ENCODE peak calls at places on chromosomes 2 and 18, in six cellular contexts. G is A549, Q is K562, P is SK-N-SH, W is HCT116, V is Panc1. T is an unnamed sample.

GRCh38 chr2:212970132-212970531 is 181.3 kb downstream of the IKZF2 start:
- DNase-seq in V (no peak), P (no peak), Q (no peak), W (no peak), G (no peak), T (no peak)

GRCh38 chr2:156319811-156320490 is 12.6 kb downstream of the NR4A2 start:
- DNase-seq in V (no peak), G (no peak), P (peak), Q (peak), W (no peak), T (peak)

GRCh38 chr2:208437755-208438154 is 31.2 kb downstream of the PTH2R start:
- DNase-seq in G (no peak), P (no peak), W (no peak), Q (no peak), V (no peak), T (no peak)

GRCh38 chr2:14614011-14614410 is 18.5 kb upstream of the LRATD1 start:
- DNase-seq in G (no peak), P (no peak), V (no peak), Q (no peak), W (no peak), T (no peak)

GRCh38 chr18:61475931-61476330 is 142.7 kb downstream of the CDH20 start:
- DNase-seq in V (no peak), W (no peak), G (no peak), P (no peak), Q (no peak), T (no peak)

GRCh38 chr2:29063646-29064372 is 10.5 kb downstream of the PCARE start:
- DNase-seq in W (no peak), P (no peak), Q (no peak), V (no peak), G (no peak), T (no peak)

GRCh38 chr2:1727101-1727771 is 17.1 kb downstream of the PXDN start:
- DNase-seq in Q (no peak), W (no peak), V (no peak), P (no peak), G (no peak), T (no peak)

GRCh38 chr2:96762529-96763253 is 2.0 kb downstream of the CNNM4 start:
- DNase-seq in Q (no peak), V (no peak), P (no peak), G (no peak), W (no peak), T (peak)

GRCh38 chr2:100707016-100707947 is 112.7 kb upstream of the NPAS2 start:
- DNase-seq in V (no peak), G (no peak), P (no peak), W (no peak), Q (no peak), T (no peak)

GRCh38 chr2:219254590-219255219 is 987 bp upstream of the TUBA4A start:
- DNase-seq in V (no peak), P (no peak), Q (no peak), W (no peak), G (no peak), T (no peak)

GRCh38 chr2:233440314-233440713 is 86.0 kb downstream of the DGKD start:
- DNase-seq in P (no peak), V (no peak), Q (no peak), G (no peak), W (no peak), T (no peak)

GRCh38 chr2:240404174-240404852 is 31.1 kb upstream of the GPC1 start:
- DNase-seq in W (no peak), P (no peak), G (no peak), Q (no peak), V (no peak), T (no peak)

GRCh38 chr2:62747876-62748275 is 42.4 kb downstream of the EHBP1 start:
- DNase-seq in P (no peak), Q (no peak), W (no peak), G (no peak), V (no peak), T (no peak)

GRCh38 chr2:62038980-62039771 is 133.7 kb downstream of the COMMD1 start:
- DNase-seq in W (no peak), V (no peak), P (no peak), Q (no peak), G (no peak), T (no peak)

GRCh38 chr2:43737855-43738254 is 36.0 kb upstream of the DYNC2LI1 start:
- DNase-seq in P (no peak), V (no peak), G (no peak), Q (no peak), W (no peak), T (no peak)

GRCh38 chr2:43738257-43738656 is 35.6 kb upstream of the DYNC2LI1 start:
- DNase-seq in Q (no peak), P (no peak), G (no peak), V (no peak), W (no peak), T (no peak)

GRCh38 chr2:43736637-43737036 is 37.2 kb upstream of the DYNC2LI1 start:
- DNase-seq in W (no peak), Q (no peak), G (no peak), V (no peak), P (no peak), T (no peak)

GRCh38 chr2:43737097-43737854 is 36.6 kb upstream of the DYNC2LI1 start:
- DNase-seq in V (no peak), G (no peak), W (peak), Q (no peak), P (no peak), T (no peak)
- H3K27ac ChIP-seq in V (no peak), G (peak), W (no peak), Q (no peak), P (peak), T (no peak)

DNA sequence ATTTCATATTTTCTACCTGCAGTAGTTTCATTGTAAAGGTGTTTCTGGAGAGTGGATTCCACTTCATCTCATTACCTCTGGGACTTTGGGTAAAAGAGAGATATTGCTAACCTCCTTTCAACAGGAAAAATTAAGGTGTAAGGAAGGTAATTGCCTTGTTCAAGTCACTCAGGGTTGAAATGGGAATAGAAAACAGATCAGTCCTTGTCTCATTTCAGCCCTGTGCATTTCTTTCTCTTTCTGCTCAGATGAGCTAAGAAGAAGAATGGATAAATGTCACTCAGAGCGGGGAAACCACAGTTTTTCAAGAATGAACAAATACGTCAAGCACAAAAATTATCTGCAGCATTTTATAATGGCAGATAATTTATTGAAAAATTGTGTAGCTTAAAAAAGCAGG is 107.7 kb downstream of the POLE4 start:
- DNase-seq in P (no peak), Q (no peak), V (no peak), G (no peak), W (no peak), T (no peak)
- TF ChIP-seq REST in P (no peak), Q (no peak), V (no peak), G (no peak), W (no peak), T (no peak)

GRCh38 chr18:48674758-48675157 is 135.9 kb downstream of the CTIF start:
- DNase-seq in G (no peak), V (no peak), P (no peak), W (no peak), Q (no peak), T (no peak)
- H3K27ac ChIP-seq in G (no peak), V (no peak), P (no peak), W (no peak), Q (no peak), T (no peak)

GRCh38 chr18:2486426-2486825 is 84.9 kb downstream of the METTL4 start:
- DNase-seq in V (no peak), P (no peak), W (no peak), G (no peak), Q (no peak), T (no peak)
- TF ChIP-seq REST in V (no peak), P (no peak), W (no peak), G (no peak), Q (no peak), T (no peak)

GRCh38 chr2:190431907-190432306 is 23.8 kb downstream of the MFSD6 start:
- DNase-seq in Q (no peak), G (no peak), P (no peak), V (no peak), W (no peak), T (no peak)
- H3K27ac ChIP-seq in Q (no peak), G (no peak), P (no peak), V (no peak), W (no peak), T (no peak)

GRCh38 chr2:64119369-64119768 is 24.9 kb downstream of the PELI1 start:
- DNase-seq in P (no peak), V (no peak), W (no peak), G (no peak), Q (no peak), T (no peak)
- TF ChIP-seq REST in P (no peak), V (no peak), W (no peak), G (no peak), Q (no peak), T (no peak)

GRCh38 chr18:12597775-12598174 is 60.1 kb downstream of the SPIRE1 start:
- DNase-seq in P (no peak), V (peak), Q (no peak), W (peak), G (peak), T (no peak)
- H3K27ac ChIP-seq in P (peak), V (peak), Q (no peak), W (peak), G (peak), T (no peak)

GRCh38 chr2:74077636-74078035 is 70.1 kb downstream of the BOLA3 start:
- DNase-seq in W (no peak), Q (peak), V (no peak), P (no peak), G (no peak), T (no peak)

GRCh38 chr2:74067221-74067747 is 80.4 kb downstream of the BOLA3 start:
- DNase-seq in G (no peak), W (no peak), Q (no peak), P (no peak), V (no peak), T (no peak)

GRCh38 chr2:74070991-74071390 is 76.7 kb downstream of the BOLA3 start:
- DNase-seq in G (no peak), P (no peak), Q (no peak), V (no peak), W (no peak), T (no peak)

GRCh38 chr2:74066491-74067203 is 81.1 kb downstream of the BOLA3 start:
- DNase-seq in G (no peak), V (no peak), P (no peak), W (no peak), Q (no peak), T (no peak)

DNA sequence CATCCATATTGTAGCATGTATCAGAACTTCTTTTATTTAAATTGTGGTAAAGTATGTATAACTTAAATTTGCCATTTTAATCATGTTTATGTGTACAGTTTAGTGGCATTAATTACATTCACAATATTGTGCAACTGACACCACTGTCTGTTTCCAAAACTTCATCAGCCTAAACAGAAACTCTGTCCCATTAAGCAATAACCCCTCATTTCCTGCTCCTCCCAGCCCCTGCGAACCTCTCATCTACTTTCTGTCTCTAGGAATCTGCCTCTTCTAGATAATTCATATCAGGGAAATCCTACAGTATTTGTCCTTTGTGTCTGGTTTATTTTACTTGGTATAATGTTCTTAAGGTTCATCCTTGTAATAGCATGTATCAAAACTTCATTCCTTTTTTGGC is 75.2 kb downstream of the BOLA3 start:
- DNase-seq in Q (no peak), W (no peak), V (no peak), G (no peak), P (no peak), T (no peak)
- TF ChIP-seq REST in Q (no peak), W (no peak), V (no peak), G (no peak), P (no peak), T (no peak)

DNA sequence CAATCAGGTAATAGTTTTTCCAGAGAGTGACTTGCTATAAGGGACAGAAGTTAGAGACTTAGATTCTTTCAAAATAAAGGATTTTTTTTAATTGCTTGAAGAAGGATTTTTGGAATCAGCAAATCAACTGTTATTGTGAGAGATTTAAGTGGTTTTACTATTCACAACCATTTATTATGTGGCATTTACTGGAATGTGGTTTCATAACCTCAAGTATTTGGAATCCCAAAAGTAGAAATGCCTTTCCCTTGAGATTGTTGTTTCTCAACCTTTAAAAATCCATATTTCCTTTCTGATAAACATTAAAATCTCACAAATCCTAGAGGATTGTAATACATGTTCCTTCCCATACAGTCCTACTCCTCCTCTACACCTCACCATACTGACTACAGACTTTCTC is 5.0 kb downstream of the TANK start:
- DNase-seq in V (no peak), P (no peak), Q (no peak), W (no peak), G (no peak), T (no peak)
- H3K27ac ChIP-seq in V (no peak), P (peak), Q (no peak), W (peak), G (no peak), T (no peak)

DNA sequence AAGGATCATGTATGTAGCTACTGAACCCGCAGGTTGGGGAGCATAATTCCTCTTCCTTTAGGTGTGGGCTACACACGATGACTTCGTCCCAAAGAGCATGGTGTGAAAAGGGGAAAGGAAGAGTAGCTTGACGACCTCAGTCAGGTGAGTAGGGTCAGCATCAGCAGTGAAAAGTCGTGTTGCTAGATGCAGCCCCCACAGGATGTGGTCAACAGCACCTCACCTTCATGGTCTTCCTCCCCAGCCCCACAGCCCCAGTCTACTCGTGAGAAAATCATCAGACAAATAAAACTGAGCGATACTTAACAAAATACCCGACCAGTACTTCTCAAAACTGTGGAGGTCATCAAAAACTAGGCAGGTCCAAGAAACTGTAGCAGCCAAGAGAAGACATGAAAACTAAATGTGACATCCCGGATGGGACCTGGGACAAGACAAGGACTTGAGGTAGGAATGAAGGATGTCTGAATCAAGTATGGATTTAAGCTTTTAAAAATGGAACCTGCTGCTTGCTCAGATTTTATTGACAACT is 77.5 kb upstream of the NFATC1 start:
- DNase-seq in Q (no peak), P (no peak), G (no peak), V (no peak), W (no peak), T (no peak)
- TF ChIP-seq REST in Q (no peak), P (no peak), G (no peak), V (no peak), W (no peak), T (no peak)